ENCODE peak calls at places on chromosomes 4 and X, in seven cellular contexts. R is GM12865; C is activated CD4-positive, alpha-beta T cell treated with anti-CD3 and anti-CD28 coated beads for 1 hour; K is dermis blood vessel endothelial cell; P is SK-MEL-5; J is MG63; Z is upper lobe of left lung. F is an unnamed sample.

GRCh38 chr4:102503301-102503746 is 2.2 kb downstream of the NFKB1 start:
- DNase-seq in J (no peak), P (no peak), Z (no peak), C (no peak), K (peak), R (peak), F (no peak)

GRCh38 chrX:22742174-22742573 is 257.6 kb upstream of the DDX53 start:
- DNase-seq in K (no peak), Z (no peak), C (no peak), J (peak), R (no peak), P (peak), F (no peak)

GRCh38 chrX:150455220-150455618 is 92.1 kb downstream of the MAMLD1 start:
- DNase-seq in J (no peak), Z (no peak), R (no peak), P (no peak), K (no peak), C (no peak), F (no peak)

GRCh38 chr4:10611673-10612072 is 72.9 kb downstream of the CLNK start:
- DNase-seq in J (peak), C (no peak), R (no peak), P (no peak), K (peak), Z (no peak), F (no peak)

GRCh38 chr4:152696764-152697250 is 17.0 kb upstream of the TMEM154 start:
- DNase-seq in J (no peak), P (peak), K (no peak), R (peak), Z (no peak), C (no peak), F (no peak)

GRCh38 chr4:103443324-103443723 is 245.2 kb upstream of the CENPE start:
- DNase-seq in P (peak), C (no peak), J (no peak), Z (no peak), R (no peak), K (no peak), F (no peak)

GRCh38 chr4:5341151-5341925 is 290.1 kb downstream of the STK32B start:
- DNase-seq in J (no peak), C (no peak), R (no peak), Z (no peak), K (peak), P (no peak), F (no peak)

GRCh38 chrX:103356023-103356798 is at the start of gene TCEAL9:
- DNase-seq in J (peak), K (peak), Z (peak), C (no peak), R (peak), P (peak), F (no peak)

GRCh38 chrX:12372111-12372510 is 233.8 kb downstream of the FRMPD4 start:
- DNase-seq in J (peak), Z (no peak), K (peak), C (no peak), P (no peak), R (no peak), F (no peak)

GRCh38 chr4:151408380-151408629 is 671 bp upstream of the FHIP1A start:
- DNase-seq in R (no peak), J (no peak), K (no peak), P (no peak), C (no peak), Z (no peak), F (no peak)

GRCh38 chr4:151688003-151688784 is 72.6 kb downstream of the GATB start:
- DNase-seq in R (no peak), Z (no peak), J (no peak), K (peak), P (no peak), C (no peak), F (no peak)

GRCh38 chr4:112647785-112648184 is 10.8 kb downstream of the LARP7 start:
- DNase-seq in J (no peak), K (no peak), P (no peak), C (no peak), R (no peak), Z (no peak), F (no peak)

GRCh38 chrX:153818571-153819397 is 11.6 kb downstream of the PDZD4 start:
- DNase-seq in C (peak), P (no peak), J (no peak), K (peak), Z (no peak), R (no peak), F (peak)

GRCh38 chrX:10110316-10110932 is 46.4 kb upstream of the CLCN4 start:
- DNase-seq in C (no peak), R (peak), K (no peak), J (no peak), Z (no peak), P (no peak), F (no peak)

GRCh38 chr4:10584042-10584441 is 100.5 kb downstream of the CLNK start:
- DNase-seq in K (peak), R (peak), Z (peak), J (peak), C (no peak), P (peak), F (no peak)

GRCh38 chr4:113057891-113058290 is 8.4 kb downstream of the ANK2 start:
- DNase-seq in P (peak), C (no peak), J (no peak), Z (no peak), R (no peak), K (no peak), F (no peak)

GRCh38 chr4:1345905-1346780 is 865 bp upstream of the UVSSA start:
- DNase-seq in Z (peak), J (peak), C (peak), R (peak), P (peak), K (peak), F (peak)

GRCh38 chrX:1511829-1512228 is 25.2 kb downstream of the P2RY8 start:
- DNase-seq in Z (no peak), K (no peak), C (no peak), J (no peak), P (no peak), R (no peak), F (no peak)

GRCh38 chr4:48483006-48483776 is at the start of gene SLC10A4:
- DNase-seq in K (no peak), Z (no peak), R (no peak), C (no peak), P (no peak), J (peak), F (peak)

F was measured in activated B cell treated with CpG ODN at 0.5 μM for 24 hours.